ENCODE peak calls at places on chromosome 13, in four cellular contexts. J, Z, F and S are unnamed samples.

GRCh38 chr13:26061947-26062346 is 10.1 kb upstream of the SHISA2 start:
- DNase-seq in F (no peak), Z (no peak), J (no peak), S (peak)

GRCh38 chr13:58495668-58496067 is 864.1 kb downstream of the PCDH17 start:
- DNase-seq in F (no peak), J (no peak), Z (no peak), S (no peak)

GRCh38 chr13:57437587-57437986 is 194.0 kb upstream of the PCDH17 start:
- DNase-seq in Z (no peak), J (no peak), F (no peak), S (no peak)

GRCh38 chr13:28850226-28850625 is 30.1 kb downstream of the MTUS2 start:
- DNase-seq in J (no peak), F (no peak), Z (no peak), S (no peak)

GRCh38 chr13:51613535-51613934 is 29.3 kb downstream of the WDFY2 start:
- DNase-seq in F (no peak), Z (no peak), J (no peak), S (no peak)

GRCh38 chr13:29594310-29594709 is 1.2 kb downstream of the SLC7A1 start:
- DNase-seq in J (no peak), F (peak), Z (peak), S (peak)

GRCh38 chr13:112885782-112886268 is 83.2 kb upstream of the MCF2L start:
- DNase-seq in Z (peak), J (peak), F (peak), S (peak)

GRCh38 chr13:99323488-99323887 is 16.3 kb upstream of the GPR183 start:
- DNase-seq in J (no peak), F (no peak), Z (no peak), S (no peak)

GRCh38 chr13:38990693-38991092 is at the start of gene STOML3:
- DNase-seq in Z (no peak), F (no peak), J (no peak), S (no peak)

GRCh38 chr13:42318570-42318969 is 46.6 kb downstream of the AKAP11 start:
- DNase-seq in Z (no peak), F (no peak), J (no peak), S (no peak)

GRCh38 chr13:99085139-99085845 is 107.4 kb upstream of the DOCK9 start:
- DNase-seq in J (peak), Z (no peak), F (no peak), S (no peak)

GRCh38 chr13:93169980-93170379 is 56.6 kb upstream of the GPC6 start:
- DNase-seq in F (no peak), J (no peak), Z (peak), S (no peak)

GRCh38 chr13:99133230-99133629 is 67.4 kb upstream of the UBAC2 start:
- DNase-seq in J (no peak), Z (no peak), F (no peak), S (no peak)

GRCh38 chr13:43979492-43979891 is 99.8 kb downstream of the LACC1 start:
- DNase-seq in J (no peak), Z (no peak), F (no peak), S (no peak)

GRCh38 chr13:114124921-114125320 is 7.5 kb downstream of the RASA3 start:
- DNase-seq in J (no peak), Z (no peak), F (no peak), S (no peak)

GRCh38 chr13:48727252-48728011 is 73.7 kb downstream of the CYSLTR2 start:
- DNase-seq in F (no peak), J (no peak), Z (no peak), S (no peak)

GRCh38 chr13:20441066-20441465 is 84.6 kb downstream of the CRYL1 start:
- DNase-seq in J (no peak), Z (no peak), F (no peak), S (no peak)

GRCh38 chr13:52713894-52714293 is 25.7 kb downstream of the CNMD start:
- DNase-seq in J (no peak), F (no peak), Z (no peak), S (no peak)

GRCh38 chr13:43377149-43377548 is 353.8 kb downstream of the DNAJC15 start:
- DNase-seq in F (no peak), Z (no peak), J (no peak), S (no peak)

GRCh38 chr13:106036870-106037269 is 498.6 kb downstream of the EFNB2 start:
- DNase-seq in J (peak), Z (no peak), F (no peak), S (peak)

GRCh38 chr13:93004919-93005318 is 221.7 kb upstream of the GPC6 start:
- DNase-seq in J (no peak), Z (peak), F (no peak), S (no peak)

GRCh38 chr13:76928456-76928855 is 19.9 kb upstream of the ACOD1 start:
- DNase-seq in F (no peak), J (no peak), Z (no peak), S (no peak)

GRCh38 chr13:76894401-76895110 is 8.4 kb upstream of the KCTD12 start:
- DNase-seq in Z (no peak), F (no peak), J (no peak), S (no peak)

GRCh38 chr13:90594694-90595093 is 752.8 kb upstream of the MIR17HG start:
- DNase-seq in F (no peak), J (no peak), Z (no peak), S (no peak)

GRCh38 chr13:45178349-45179142 is 22.3 kb downstream of the KCTD4 start:
- DNase-seq in Z (peak), J (no peak), F (peak), S (no peak)

GRCh38 chr13:29362849-29363604 is 232.5 kb downstream of the SLC7A1 start:
- DNase-seq in Z (peak), J (peak), F (peak), S (peak)

GRCh38 chr13:99361197-99361596 is 54.0 kb upstream of the GPR183 start:
- DNase-seq in Z (no peak), F (no peak), J (no peak), S (no peak)

GRCh38 chr13:21069561-21070004 is 8.2 kb upstream of the LATS2 start:
- DNase-seq in Z (peak), F (no peak), J (no peak), S (peak)

GRCh38 chr13:106372199-106373160 is 163.0 kb downstream of the EFNB2 start:
- DNase-seq in J (no peak), Z (no peak), F (no peak), S (no peak)

GRCh38 chr13:47594833-47595232 is 406.2 kb downstream of the SUCLA2 start:
- DNase-seq in F (no peak), J (no peak), Z (no peak), S (peak)

GRCh38 chr13:60335531-60335930 is 61.5 kb upstream of the TDRD3 start:
- DNase-seq in Z (peak), F (no peak), J (no peak), S (no peak)

GRCh38 chr13:80973721-80974120 is 632.8 kb upstream of the SPRY2 start:
- DNase-seq in Z (no peak), F (no peak), J (no peak), S (no peak)

GRCh38 chr13:42176286-42176685 is 95.7 kb upstream of the AKAP11 start:
- DNase-seq in Z (no peak), J (no peak), F (no peak), S (no peak)

GRCh38 chr13:22915442-22916082 is 265.2 kb upstream of the SGCG start:
- DNase-seq in Z (no peak), F (peak), J (peak), S (peak)

GRCh38 chr13:101698400-101698799 is 245.9 kb downstream of the ITGBL1 start:
- DNase-seq in Z (no peak), J (no peak), F (no peak), S (no peak)

GRCh38 chr13:57627663-57628062 is 3.9 kb upstream of the PCDH17 start:
- DNase-seq in J (no peak), F (peak), Z (no peak), S (peak)

GRCh38 chr13:24605923-24606372 is 74.3 kb upstream of the ATP12A start:
- DNase-seq in J (peak), F (peak), Z (peak), S (no peak)
- TF ChIP-seq JUND in J (no peak), F (no peak), Z (no peak), S (no peak)

GRCh38 chr13:78137404-78138142 is 218.9 kb upstream of the EDNRB start:
- DNase-seq in Z (peak), J (peak), F (peak), S (peak)
- TF ChIP-seq JUND in Z (no peak), J (no peak), F (no peak), S (no peak)

DNA sequence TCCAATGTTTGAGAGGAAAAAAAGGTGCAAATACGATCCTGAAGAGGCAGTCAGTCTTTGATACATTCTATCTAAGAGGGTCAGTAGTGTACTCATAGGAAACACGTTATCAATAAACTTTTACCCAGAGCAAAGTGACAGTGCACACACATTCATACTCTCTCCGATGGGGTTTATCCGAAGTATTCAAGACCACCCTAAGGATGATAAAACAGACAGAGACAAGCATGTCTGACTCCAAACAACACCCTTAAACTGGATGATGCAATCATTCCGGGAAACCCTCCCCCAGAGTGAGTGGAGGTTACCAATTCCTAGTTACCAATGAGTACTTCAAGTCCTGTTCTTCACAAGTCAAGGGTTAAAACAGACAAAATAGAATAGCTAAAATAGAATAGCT is 79.1 kb downstream of the DNAJC3 start:
- DNase-seq in J (no peak), Z (no peak), F (peak), S (no peak)
- TF ChIP-seq JUND in J (peak), Z (no peak), F (peak), S (no peak)

GRCh38 chr13:35345992-35346391 is 130.5 kb downstream of the MAB21L1 start:
- DNase-seq in J (no peak), F (no peak), Z (peak), S (no peak)

GRCh38 chr13:35342440-35342839 is 134.0 kb downstream of the MAB21L1 start:
- DNase-seq in J (no peak), F (no peak), Z (no peak), S (no peak)

GRCh38 chr13:35346494-35346893 is 130.0 kb downstream of the MAB21L1 start:
- DNase-seq in Z (no peak), F (no peak), J (no peak), S (no peak)

GRCh38 chr13:35347679-35348205 is 128.7 kb downstream of the MAB21L1 start:
- DNase-seq in J (no peak), F (no peak), Z (no peak), S (no peak)

GRCh38 chr13:35343417-35343816 is 133.1 kb downstream of the MAB21L1 start:
- DNase-seq in F (no peak), J (no peak), Z (no peak), S (no peak)
- TF ChIP-seq JUND in F (no peak), J (no peak), Z (no peak), S (no peak)

DNA sequence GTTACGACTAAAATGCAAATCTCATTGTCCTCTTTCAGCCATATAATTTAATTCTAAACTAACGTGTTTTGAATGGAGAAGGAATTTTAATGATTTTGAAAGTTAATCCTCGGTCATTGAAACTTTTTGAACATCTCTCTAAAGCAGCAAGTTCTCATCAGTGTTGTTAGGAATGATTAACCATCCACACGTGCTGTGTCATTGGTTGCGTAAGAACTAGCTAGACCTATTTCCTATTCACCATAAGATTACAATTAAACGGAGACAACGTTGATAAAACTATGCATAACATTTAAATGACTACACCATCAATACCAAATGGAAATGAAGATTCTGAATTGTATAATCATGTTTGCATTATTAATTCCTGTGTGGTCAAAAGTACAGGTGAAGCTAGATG is 155.6 kb upstream of the IRS2 start:
- DNase-seq in F (no peak), Z (no peak), J (no peak), S (no peak)
- TF ChIP-seq JUND in F (no peak), Z (no peak), J (no peak), S (no peak)

DNA sequence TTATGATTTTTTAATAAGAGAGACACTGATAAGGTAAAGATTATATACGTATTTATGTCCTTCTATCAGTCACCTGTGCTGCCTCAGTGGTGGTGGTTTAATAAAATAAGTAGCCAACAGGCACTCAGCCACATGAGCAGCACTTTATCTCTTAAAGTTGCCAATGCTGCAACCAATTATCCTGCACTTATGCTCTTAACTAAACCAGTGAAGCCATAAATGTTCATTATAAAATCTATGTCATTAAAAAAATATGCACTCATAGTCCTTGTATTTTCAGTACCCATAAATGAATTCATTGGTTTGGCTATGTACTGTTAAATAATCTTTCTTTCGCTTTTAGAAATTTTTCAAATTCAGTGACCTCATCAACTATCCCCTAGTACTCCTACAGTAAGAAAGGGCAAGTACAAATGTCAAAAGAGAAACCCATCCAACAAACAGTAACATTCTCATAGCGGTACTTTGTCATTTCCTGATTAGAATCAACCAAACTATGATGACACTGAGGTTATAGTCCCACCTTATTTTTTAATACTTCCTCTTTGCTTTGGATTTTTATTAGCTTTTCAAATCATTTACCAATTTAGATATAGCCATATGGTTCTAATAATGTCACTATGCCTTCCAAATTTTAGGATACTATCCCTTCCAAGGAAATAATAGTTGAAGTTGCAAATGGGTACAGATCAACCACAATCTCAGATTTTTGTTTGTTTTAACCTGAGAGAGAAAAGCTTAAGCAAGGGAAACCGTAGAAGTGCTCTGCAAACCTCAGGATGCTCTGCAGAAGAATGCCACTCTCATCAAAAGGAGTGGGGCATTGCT is 190.9 kb downstream of the KLF12 start:
- DNase-seq in Z (no peak), F (no peak), J (no peak), S (no peak)
- TF ChIP-seq JUND in Z (no peak), F (no peak), J (no peak), S (no peak)